ENCODE peak calls at places on chromosomes 16 and 17, in four cellular contexts. One of them, this sample, is unnamed.

GRCh38 chr17:78883090-78883532 is 19.9 kb downstream of the CEP295NL start:
- DNase-seq in tibial artery: peak; percentile 88
- DNase-seq in thoracic aorta: peak; percentile 81
- DNase-seq in stomach: peak; percentile 69
- DNase-seq in this sample: peak; percentile 71

GRCh38 chr16:82895843-82896242 is 269.1 kb downstream of the CDH13 start:
- DNase-seq in tibial artery: no peak
- DNase-seq in thoracic aorta: no peak
- DNase-seq in stomach: no peak
- DNase-seq in this sample: no peak

GRCh38 chr16:83681421-83681820 is 126.4 kb upstream of the HSBP1 start:
- DNase-seq in tibial artery: no peak
- DNase-seq in thoracic aorta: no peak
- DNase-seq in stomach: no peak
- DNase-seq in this sample: no peak

GRCh38 chr17:59347975-59348391 is 16.5 kb downstream of the YPEL2 start:
- DNase-seq in tibial artery: no peak
- DNase-seq in thoracic aorta: no peak
- DNase-seq in stomach: no peak
- DNase-seq in this sample: peak; percentile 73

GRCh38 chr16:1825864-1826690 is 548 bp downstream of the HAGH start:
- DNase-seq in tibial artery: peak; percentile 30
- DNase-seq in thoracic aorta: no peak
- DNase-seq in stomach: peak; percentile 63
- DNase-seq in this sample: no peak

GRCh38 chr17:75327757-75328156 is 38.5 kb upstream of the SLC25A19 start:
- DNase-seq in tibial artery: no peak
- DNase-seq in thoracic aorta: no peak
- DNase-seq in stomach: no peak
- DNase-seq in this sample: no peak

GRCh38 chr17:9475259-9475658 is 100.4 kb downstream of the STX8 start:
- DNase-seq in tibial artery: no peak
- DNase-seq in thoracic aorta: no peak
- DNase-seq in stomach: no peak
- DNase-seq in this sample: no peak

GRCh38 chr16:20153444-20153843 is 79.8 kb upstream of the GPR139 start:
- DNase-seq in tibial artery: no peak
- DNase-seq in thoracic aorta: no peak
- DNase-seq in stomach: no peak
- DNase-seq in this sample: no peak

GRCh38 chr17:31068291-31068690 is 26.5 kb upstream of the NF1 start:
- DNase-seq in tibial artery: peak; percentile 37
- DNase-seq in thoracic aorta: no peak
- DNase-seq in stomach: peak; percentile 36
- DNase-seq in this sample: no peak

GRCh38 chr17:68356520-68356919 is 65.2 kb downstream of the ARSG start:
- DNase-seq in tibial artery: no peak
- DNase-seq in thoracic aorta: no peak
- DNase-seq in stomach: no peak
- DNase-seq in this sample: peak; percentile 76

GRCh38 chr17:14308965-14309879 is 8.3 kb downstream of the HS3ST3B1 start:
- DNase-seq in tibial artery: peak; percentile 63
- DNase-seq in thoracic aorta: no peak
- DNase-seq in stomach: peak; percentile 89
- DNase-seq in this sample: peak; percentile 97

GRCh38 chr16:30510392-30510938 is 15.9 kb downstream of the ZNF768 start:
- DNase-seq in tibial artery: no peak
- DNase-seq in thoracic aorta: no peak
- DNase-seq in stomach: no peak
- DNase-seq in this sample: no peak

GRCh38 chr17:29210879-29211278 is 30.7 kb upstream of the MYO18A start:
- DNase-seq in tibial artery: no peak
- DNase-seq in thoracic aorta: no peak
- DNase-seq in stomach: no peak
- DNase-seq in this sample: no peak

GRCh38 chr16:67375161-67375560 is 18.1 kb downstream of the TPPP3 start:
- DNase-seq in tibial artery: no peak
- DNase-seq in thoracic aorta: no peak
- DNase-seq in stomach: no peak
- DNase-seq in this sample: no peak
- H3K4me3 ChIP-seq in tibial artery: no peak overlapping the region
- H3K4me3 ChIP-seq in thoracic aorta: no peak overlapping the region
- H3K4me3 ChIP-seq in stomach: no peak overlapping the region
- H3K4me3 ChIP-seq in this sample: no peak overlapping the region

GRCh38 chr16:86507173-86508027 is 2.9 kb upstream of the FOXF1 start:
- DNase-seq in tibial artery: no peak
- DNase-seq in thoracic aorta: no peak
- DNase-seq in stomach: no peak
- DNase-seq in this sample: no peak
- H3K4me3 ChIP-seq in tibial artery: no peak overlapping the region
- H3K4me3 ChIP-seq in thoracic aorta: peak overlapping the region; percentile 73
- H3K4me3 ChIP-seq in stomach: peak overlapping the region; percentile 53
- H3K4me3 ChIP-seq in this sample: peak overlapping the region; percentile 20

GRCh38 chr17:41530062-41531048 is 2.2 kb upstream of the KRT19 start:
- DNase-seq in tibial artery: no peak
- DNase-seq in thoracic aorta: peak; percentile 28
- DNase-seq in stomach: peak; percentile 65
- DNase-seq in this sample: peak; percentile 87
- H3K4me3 ChIP-seq in tibial artery: no peak overlapping the region
- H3K4me3 ChIP-seq in thoracic aorta: no peak overlapping the region
- H3K4me3 ChIP-seq in stomach: no peak overlapping the region
- H3K4me3 ChIP-seq in this sample: no peak overlapping the region

GRCh38 chr16:22424161-22424937 is 49.9 kb upstream of the CDR2 start:
- DNase-seq in tibial artery: peak; percentile 52
- DNase-seq in thoracic aorta: peak; percentile 25
- DNase-seq in stomach: no peak
- DNase-seq in this sample: no peak
- H3K4me3 ChIP-seq in tibial artery: peak overlapping the region; percentile 24
- H3K4me3 ChIP-seq in thoracic aorta: peak overlapping the region; percentile 62
- H3K4me3 ChIP-seq in stomach: no peak overlapping the region
- H3K4me3 ChIP-seq in this sample: no peak overlapping the region

GRCh38 chr17:57537524-57538410 is 207.3 kb downstream of the CCDC182 start:
- DNase-seq in tibial artery: no peak
- DNase-seq in thoracic aorta: no peak
- DNase-seq in stomach: no peak
- DNase-seq in this sample: peak; percentile 31
- H3K4me3 ChIP-seq in tibial artery: no peak overlapping the region
- H3K4me3 ChIP-seq in thoracic aorta: no peak overlapping the region
- H3K4me3 ChIP-seq in stomach: no peak overlapping the region
- H3K4me3 ChIP-seq in this sample: no peak overlapping the region

DNA sequence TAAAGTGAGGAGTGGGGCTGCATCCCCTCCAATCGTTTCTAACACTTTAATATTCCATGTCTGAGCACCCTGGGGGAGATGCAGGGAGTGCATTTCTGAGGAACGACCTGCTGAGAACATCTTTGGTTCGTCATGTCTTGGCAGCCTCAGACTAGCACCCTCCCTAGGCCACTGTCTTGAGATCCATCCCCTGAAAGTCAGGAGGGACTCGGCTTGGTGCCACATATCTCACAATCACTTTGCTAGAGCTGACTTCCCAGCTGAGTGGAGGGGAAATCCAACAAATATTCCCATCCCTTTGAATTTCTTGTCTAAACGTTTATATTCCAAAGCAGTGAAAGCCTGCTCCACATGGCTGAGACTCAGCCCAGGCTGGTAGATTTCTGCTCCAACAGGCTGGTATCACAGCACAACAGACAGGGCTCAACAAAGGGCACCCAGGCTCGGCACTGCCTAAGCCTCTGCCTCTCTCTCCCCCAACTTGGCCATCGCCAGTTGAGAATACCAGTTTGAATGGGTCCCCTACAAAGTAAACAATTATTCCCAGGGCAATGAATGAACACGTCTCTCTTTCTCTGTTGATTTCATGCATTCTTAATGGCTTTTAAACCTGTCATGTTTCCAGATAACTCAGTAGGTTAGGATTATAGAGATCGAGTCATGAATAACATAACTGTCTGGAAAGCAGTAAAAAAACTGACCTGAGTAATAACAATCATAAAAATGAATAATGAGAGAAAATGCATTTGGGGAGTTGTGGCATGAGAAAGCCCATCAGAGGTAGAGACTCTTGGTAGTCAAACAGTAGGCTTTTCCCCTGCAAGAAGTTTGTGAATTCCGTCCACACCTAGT is 1.1 kb downstream of the KRT13 start:
- DNase-seq in tibial artery: no peak
- DNase-seq in thoracic aorta: no peak
- DNase-seq in stomach: no peak
- DNase-seq in this sample: no peak
- H3K4me3 ChIP-seq in tibial artery: no peak overlapping the region
- H3K4me3 ChIP-seq in thoracic aorta: no peak overlapping the region
- H3K4me3 ChIP-seq in stomach: no peak overlapping the region
- H3K4me3 ChIP-seq in this sample: no peak overlapping the region

GRCh38 chr16:10946308-10946707 is 1.9 kb downstream of the CLEC16A start:
- DNase-seq in tibial artery: no peak
- DNase-seq in thoracic aorta: no peak
- DNase-seq in stomach: no peak
- DNase-seq in this sample: no peak
- H3K4me3 ChIP-seq in tibial artery: no peak overlapping the region
- H3K4me3 ChIP-seq in thoracic aorta: peak overlapping the region; percentile 98
- H3K4me3 ChIP-seq in stomach: no peak overlapping the region
- H3K4me3 ChIP-seq in this sample: no peak overlapping the region

DNA sequence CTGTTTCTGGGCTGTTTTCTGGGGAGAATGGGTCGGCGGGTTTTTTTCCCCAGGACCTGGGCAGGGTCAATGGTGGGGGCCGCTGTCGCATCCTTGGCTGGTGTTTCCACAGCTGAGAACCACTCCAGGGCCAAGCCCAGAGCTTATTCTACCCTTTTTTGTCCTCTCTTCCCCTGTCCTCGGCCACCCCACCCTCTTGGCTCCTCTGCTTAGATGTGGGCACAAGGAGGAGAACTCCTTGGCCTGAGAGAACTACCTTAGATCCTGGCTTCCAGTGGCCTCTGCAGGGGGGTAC is 4.0 kb downstream of the NOD2 start:
- DNase-seq in tibial artery: no peak
- DNase-seq in thoracic aorta: no peak
- DNase-seq in stomach: no peak
- DNase-seq in this sample: no peak
- H3K4me3 ChIP-seq in tibial artery: peak overlapping the region; percentile 48
- H3K4me3 ChIP-seq in thoracic aorta: peak overlapping the region; percentile 69
- H3K4me3 ChIP-seq in stomach: peak overlapping the region; percentile 33
- H3K4me3 ChIP-seq in this sample: no peak overlapping the region

GRCh38 chr17:50128441-50129302 is 1.3 kb downstream of the SAMD14 start:
- DNase-seq in tibial artery: no peak
- DNase-seq in thoracic aorta: no peak
- DNase-seq in stomach: no peak
- DNase-seq in this sample: peak; percentile 19
- H3K4me3 ChIP-seq in tibial artery: peak overlapping the region; percentile 50
- H3K4me3 ChIP-seq in thoracic aorta: peak overlapping the region; percentile 73
- H3K4me3 ChIP-seq in stomach: peak overlapping the region; percentile 49
- H3K4me3 ChIP-seq in this sample: peak overlapping the region; percentile 52